ENCODE peak calls at places on chromosome 22, in four cellular contexts. T is lower leg skin, V is Peyer's patch, F is mesothelial cell of epicardium. H is an unnamed sample.

GRCh38 chr22:47356433-47357011 is 594.1 kb downstream of the TBC1D22A start:
- DNase-seq in T (peak), V (no peak), F (peak), H (peak)

GRCh38 chr22:38315801-38316339 is 1.4 kb downstream of the CSNK1E start:
- DNase-seq in T (no peak), V (no peak), F (no peak), H (no peak)

GRCh38 chr22:38490915-38491314 is 15.2 kb downstream of the DDX17 start:
- DNase-seq in T (no peak), V (peak), F (no peak), H (no peak)

GRCh38 chr22:27377901-27378300 is 423.7 kb downstream of the MN1 start:
- DNase-seq in T (no peak), V (no peak), F (no peak), H (peak)

GRCh38 chr22:36727927-36728488 is 24.5 kb upstream of the CACNG2 start:
- DNase-seq in T (no peak), V (peak), F (peak), H (peak)

GRCh38 chr22:29641052-29641780 is 37.8 kb downstream of the NF2 start:
- DNase-seq in T (no peak), V (no peak), F (no peak), H (no peak)

GRCh38 chr22:43512279-43512678 is 100.5 kb downstream of the MPPED1 start:
- DNase-seq in T (no peak), V (no peak), F (no peak), H (no peak)

GRCh38 chr22:23053912-23054530 is 16.3 kb upstream of the GNAZ start:
- DNase-seq in T (peak), V (peak), F (no peak), H (no peak)

GRCh38 chr22:23357028-23357427 is 176.7 kb downstream of the BCR start:
- DNase-seq in T (peak), V (no peak), F (no peak), H (no peak)

GRCh38 chr22:48896766-48897637 is 930.7 kb downstream of the BRD1 start:
- DNase-seq in T (no peak), V (no peak), F (peak), H (peak)

GRCh38 chr22:35612903-35613302 is 4.2 kb downstream of the MB start:
- DNase-seq in T (no peak), V (no peak), F (no peak), H (no peak)

GRCh38 chr22:36925388-36926290 is 12.2 kb downstream of the CSF2RB start:
- DNase-seq in T (peak), V (no peak), F (no peak), H (no peak)

GRCh38 chr22:31100762-31101525 is 6.4 kb downstream of the SELENOM start:
- DNase-seq in T (no peak), V (no peak), F (no peak), H (no peak)

GRCh38 chr22:48692734-48693376 is 1134.8 kb downstream of the BRD1 start:
- DNase-seq in T (no peak), V (no peak), F (no peak), H (no peak)

GRCh38 chr22:19065298-19065859 is 56.8 kb downstream of the DGCR2 start:
- DNase-seq in T (no peak), V (no peak), F (no peak), H (no peak)

GRCh38 chr22:30970356-30970746 is 1.3 kb downstream of the TUG1 start:
- DNase-seq in T (no peak), V (no peak), F (no peak), H (no peak)

GRCh38 chr22:40300884-40301672 is 45.2 kb upstream of the ADSL start:
- DNase-seq in T (no peak), V (no peak), F (no peak), H (no peak)

GRCh38 chr22:28711820-28712777 is 29.5 kb downstream of the CHEK2 start:
- DNase-seq in T (no peak), V (no peak), F (no peak), H (no peak)

GRCh38 chr22:36771376-36772063 is 4.4 kb downstream of the IFT27 start:
- DNase-seq in T (peak), V (peak), F (no peak), H (no peak)

GRCh38 chr22:37276771-37277170 is 5.5 kb upstream of the CYTH4 start:
- DNase-seq in T (no peak), V (no peak), F (no peak), H (no peak)

GRCh38 chr22:40653361-40653760 is 16.8 kb upstream of the MRTFA start:
- DNase-seq in T (no peak), V (no peak), F (no peak), H (no peak)

GRCh38 chr22:19568337-19569311 is 44.4 kb upstream of the CLDN5 start:
- DNase-seq in T (no peak), V (no peak), F (no peak), H (no peak)

GRCh38 chr22:38935023-38935422 is 22.4 kb upstream of the APOBEC3A start:
- DNase-seq in T (peak), V (peak), F (no peak), H (no peak)

GRCh38 chr22:16609548-16610261 is 17.1 kb upstream of the CCT8L2 start:
- DNase-seq in T (no peak), V (no peak), F (no peak), H (no peak)

GRCh38 chr22:35775339-35775738 is 57.7 kb downstream of the APOL5 start:
- DNase-seq in T (no peak), V (no peak), F (no peak), H (no peak)

GRCh38 chr22:11629661-11630385 is 3898.2 kb upstream of the OR11H1 start:
- DNase-seq in T (no peak), V (no peak), F (no peak), H (no peak)

GRCh38 chr22:47540011-47540410 is 777.6 kb downstream of the TBC1D22A start:
- DNase-seq in T (no peak), V (no peak), F (no peak), H (no peak)

GRCh38 chr22:29334696-29335344 is 19.3 kb upstream of the RASL10A start:
- DNase-seq in T (no peak), V (no peak), F (no peak), H (no peak)

GRCh38 chr22:41096841-41097240 is 4.4 kb downstream of the EP300 start:
- DNase-seq in T (no peak), V (no peak), F (no peak), H (no peak)

GRCh38 chr22:49566141-49566541 is 261.5 kb downstream of the BRD1 start:
- DNase-seq in T (no peak), V (peak), F (no peak), H (peak)

GRCh38 chr22:47277511-47277910 is 515.1 kb downstream of the TBC1D22A start:
- DNase-seq in T (no peak), V (no peak), F (no peak), H (no peak)

GRCh38 chr22:21102659-21103267 is 57.0 kb downstream of the LRRC74B start:
- DNase-seq in T (peak), V (peak), F (peak), H (peak)

GRCh38 chr22:42444060-42444904 is 12.1 kb upstream of the NFAM1 start:
- DNase-seq in T (peak), V (peak), F (peak), H (peak)
- TF ChIP-seq CTCF in T (peak), V (peak), F (peak), H (peak)

GRCh38 chr22:25127274-25127673 is 72.4 kb upstream of the CRYBB3 start:
- DNase-seq in T (no peak), V (no peak), F (no peak), H (no peak)

GRCh38 chr22:25134028-25134427 is 65.6 kb upstream of the CRYBB3 start:
- DNase-seq in T (no peak), V (peak), F (no peak), H (no peak)

GRCh38 chr22:25130462-25130861 is 69.2 kb upstream of the CRYBB3 start:
- DNase-seq in T (no peak), V (no peak), F (no peak), H (no peak)

GRCh38 chr22:25134451-25134850 is 65.2 kb upstream of the CRYBB3 start:
- DNase-seq in T (no peak), V (no peak), F (no peak), H (no peak)

GRCh38 chr22:25131198-25131887 is 68.3 kb upstream of the CRYBB3 start:
- DNase-seq in T (no peak), V (no peak), F (no peak), H (no peak)
- TF ChIP-seq CTCF in T (no peak), V (no peak), F (no peak), H (no peak)

DNA sequence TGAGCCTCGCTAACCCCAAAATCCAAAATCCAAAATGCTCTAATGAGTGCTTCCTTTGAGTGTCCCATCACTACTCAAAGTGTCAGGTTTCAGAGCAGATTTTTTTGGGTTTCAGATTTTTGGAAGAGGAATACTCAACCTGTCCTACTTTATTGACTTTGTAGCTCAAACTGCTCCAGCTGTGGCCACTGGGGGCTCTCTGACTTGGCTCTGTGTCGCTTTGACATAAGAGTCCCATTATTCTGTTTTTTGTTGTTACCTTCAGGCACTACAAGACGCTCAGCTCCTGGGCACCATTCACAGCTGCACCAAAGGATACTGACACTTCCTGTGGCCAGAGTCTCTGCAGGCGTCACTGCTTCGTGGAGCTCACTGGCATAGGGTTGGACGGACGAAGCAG is 41.1 kb downstream of the PHF21B start:
- DNase-seq in T (no peak), V (no peak), F (no peak), H (no peak)
- TF ChIP-seq CTCF in T (no peak), V (no peak), F (no peak), H (no peak)

DNA sequence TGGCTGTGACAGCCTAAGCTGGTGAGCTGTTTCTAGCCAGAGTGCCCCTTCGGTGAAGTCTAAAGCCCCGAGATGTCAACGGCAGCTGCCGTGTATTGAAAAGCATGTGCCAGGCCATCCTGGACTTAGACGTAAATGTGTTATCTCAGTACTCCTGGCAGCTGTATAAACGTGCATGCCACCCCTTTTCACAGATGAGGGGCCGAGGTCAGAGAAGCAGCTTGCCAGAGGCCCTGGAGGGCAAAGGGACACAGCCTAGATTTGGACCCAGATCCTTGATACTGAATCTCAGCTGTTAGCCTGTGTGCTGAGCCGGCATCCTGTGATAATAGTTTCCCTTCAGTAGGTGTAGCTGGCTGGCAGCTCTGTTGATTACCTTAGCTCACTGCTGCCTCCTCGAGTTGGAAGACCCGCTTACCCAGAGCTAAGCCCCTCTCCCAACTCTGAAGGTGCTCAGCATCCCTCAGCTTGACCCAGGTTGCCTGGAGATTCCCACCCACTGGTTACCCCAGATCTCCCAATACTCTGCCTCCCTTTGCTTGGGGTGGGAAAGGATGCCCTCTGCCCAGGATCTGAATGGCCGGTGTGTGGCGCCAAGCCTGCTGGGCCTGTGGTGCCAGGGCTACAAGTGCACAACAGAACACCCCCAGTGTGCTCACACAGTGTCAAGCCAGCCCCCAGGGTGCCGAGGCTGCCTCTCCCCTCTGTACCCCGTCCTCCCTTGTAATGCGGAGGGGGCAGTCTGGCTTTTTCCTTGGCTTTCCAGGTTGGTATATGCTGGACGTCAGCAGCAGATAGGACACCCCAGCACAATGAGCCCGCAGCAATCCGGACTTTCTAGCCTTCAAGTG is 59.8 kb upstream of the WNT7B start:
- DNase-seq in T (peak), V (peak), F (no peak), H (no peak)
- TF ChIP-seq CTCF in T (no peak), V (no peak), F (no peak), H (peak)

GRCh38 chr22:32401486-32401885 is 10.6 kb downstream of the RTCB start:
- DNase-seq in T (no peak), V (no peak), F (no peak), H (no peak)
- TF ChIP-seq CTCF in T (no peak), V (no peak), F (no peak), H (no peak)